ENCODE peak calls at places on chromosomes 1 and 21, in four cellular contexts. K is Panc1, M is fibroblast of mammary gland, S is AG09309. D is an unnamed sample.

GRCh38 chr1:85577421-85578320 is 2.9 kb upstream of the CCN1 start:
- DNase-seq in K (peak), M (peak), S (no peak), D (peak)

GRCh38 chr1:210236840-210237409 is 4.3 kb downstream of the SERTAD4 start:
- DNase-seq in K (no peak), M (peak), S (no peak), D (peak)

GRCh38 chr1:84122780-84123382 is 21.2 kb upstream of the PRKACB start:
- DNase-seq in K (no peak), M (peak), S (no peak), D (no peak)

GRCh38 chr1:16621300-16621658 is 7.9 kb upstream of the NBPF1 start:
- DNase-seq in K (no peak), M (no peak), S (no peak), D (no peak)

GRCh38 chr1:100440075-100440809 is 87.9 kb downstream of the CDC14A start:
- DNase-seq in K (no peak), M (no peak), S (no peak), D (no peak)

GRCh38 chr1:109985251-109986053 is 887 bp downstream of the AHCYL1 start:
- DNase-seq in K (no peak), M (peak), S (no peak), D (no peak)

GRCh38 chr1:54275349-54275748 is 75.4 kb downstream of the MRPL37 start:
- DNase-seq in K (no peak), M (peak), S (no peak), D (no peak)

GRCh38 chr1:200415693-200416593 is 6.1 kb upstream of the ZNF281 start:
- DNase-seq in K (peak), M (peak), S (peak), D (peak)

GRCh38 chr1:200409761-200410565 is at the start of gene ZNF281:
- DNase-seq in K (no peak), M (peak), S (peak), D (peak)

GRCh38 chr21:34865922-34866271 is 183.2 kb downstream of the RUNX1 start:
- DNase-seq in K (no peak), M (no peak), S (no peak), D (no peak)

GRCh38 chr1:225343618-225344017 is 84.2 kb downstream of the LBR start:
- DNase-seq in K (no peak), M (peak), S (no peak), D (no peak)

GRCh38 chr1:19398309-19398760 is 86.2 kb downstream of the SLC66A1 start:
- DNase-seq in K (no peak), M (peak), S (peak), D (peak)

GRCh38 chr1:204335085-204335484 is 24.6 kb downstream of the PLEKHA6 start:
- DNase-seq in K (no peak), M (no peak), S (no peak), D (no peak)

GRCh38 chr21:39885119-39885848 is 18.0 kb downstream of the PCP4 start:
- DNase-seq in K (no peak), M (no peak), S (no peak), D (no peak)

GRCh38 chr1:51897699-51898031 is 19.1 kb upstream of the NRDC start:
- DNase-seq in K (peak), M (peak), S (peak), D (peak)

GRCh38 chr1:98277111-98277510 is 356.3 kb upstream of the DPYD start:
- DNase-seq in K (no peak), M (peak), S (peak), D (peak)

GRCh38 chr1:175221548-175222175 is 29.1 kb upstream of the KIAA0040 start:
- DNase-seq in K (no peak), M (no peak), S (no peak), D (no peak)

GRCh38 chr21:21397464-21397863 is 399.3 kb downstream of the NCAM2 start:
- DNase-seq in K (no peak), M (no peak), S (no peak), D (no peak)

GRCh38 chr1:84360303-84360702 is 38.0 kb upstream of the DNASE2B start:
- DNase-seq in K (no peak), M (no peak), S (no peak), D (no peak)

GRCh38 chr1:56284933-56285332 is 294.4 kb downstream of the PLPP3 start:
- DNase-seq in K (no peak), M (peak), S (peak), D (peak)

GRCh38 chr1:153057375-153057774 is at the start of gene SPRR2A:
- DNase-seq in K (no peak), M (no peak), S (no peak), D (no peak)

GRCh38 chr1:224621813-224622682 is 5.9 kb downstream of the CNIH3 start:
- DNase-seq in K (no peak), M (no peak), S (no peak), D (no peak)

GRCh38 chr1:175481126-175482071 is 262.0 kb downstream of the TNR start:
- DNase-seq in K (peak), M (peak), S (no peak), D (no peak)

GRCh38 chr21:34242973-34243372 is 120.8 kb upstream of the KCNE2 start:
- DNase-seq in K (no peak), M (no peak), S (no peak), D (no peak)

GRCh38 chr1:117368116-117369108 is 1.2 kb downstream of the MAN1A2 start:
- DNase-seq in K (no peak), M (peak), S (no peak), D (no peak)

GRCh38 chr1:74502432-74502831 is 10.0 kb downstream of the LRRC53 start:
- DNase-seq in K (no peak), M (peak), S (no peak), D (peak)

GRCh38 chr1:16172964-16173446 is 17.1 kb upstream of the EPHA2 start:
- DNase-seq in K (no peak), M (no peak), S (no peak), D (no peak)

GRCh38 chr1:62912028-62912638 is 128.2 kb downstream of the ATG4C start:
- DNase-seq in K (no peak), M (peak), S (peak), D (no peak)

DNA sequence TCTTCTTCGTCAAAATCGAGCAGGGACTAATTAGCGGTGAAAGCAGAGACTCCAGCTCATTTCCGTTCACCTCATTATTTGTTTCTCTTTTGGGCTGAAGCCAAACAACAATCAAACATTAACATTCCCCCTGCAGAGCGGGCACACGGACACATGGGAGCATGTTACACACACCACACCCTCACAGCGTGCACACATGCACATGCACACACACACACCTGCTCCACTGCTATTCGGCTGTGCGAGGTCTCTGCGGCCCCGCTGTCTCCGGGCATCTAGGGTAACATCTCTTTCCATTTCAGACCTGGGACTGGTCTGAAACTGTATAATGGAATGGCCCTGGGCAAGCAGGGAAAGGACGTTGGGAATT is 58.4 kb upstream of the LRRC8D start:
- DNase-seq in K (no peak), M (no peak), S (no peak), D (no peak)
- H3K4me3 ChIP-seq in K (peak), M (peak), S (peak), D (peak)

GRCh38 chr1:156076609-156077429 is 5.4 kb downstream of the MEX3A start:
- DNase-seq in K (no peak), M (peak), S (no peak), D (no peak)

GRCh38 chr1:156079762-156080597 is 2.3 kb downstream of the MEX3A start:
- DNase-seq in K (no peak), M (no peak), S (no peak), D (no peak)

GRCh38 chr1:156077430-156077760 is 4.9 kb downstream of the MEX3A start:
- DNase-seq in K (no peak), M (no peak), S (no peak), D (no peak)

GRCh38 chr1:156080598-156081173 is 1.6 kb downstream of the MEX3A start:
- DNase-seq in K (no peak), M (no peak), S (no peak), D (no peak)

DNA sequence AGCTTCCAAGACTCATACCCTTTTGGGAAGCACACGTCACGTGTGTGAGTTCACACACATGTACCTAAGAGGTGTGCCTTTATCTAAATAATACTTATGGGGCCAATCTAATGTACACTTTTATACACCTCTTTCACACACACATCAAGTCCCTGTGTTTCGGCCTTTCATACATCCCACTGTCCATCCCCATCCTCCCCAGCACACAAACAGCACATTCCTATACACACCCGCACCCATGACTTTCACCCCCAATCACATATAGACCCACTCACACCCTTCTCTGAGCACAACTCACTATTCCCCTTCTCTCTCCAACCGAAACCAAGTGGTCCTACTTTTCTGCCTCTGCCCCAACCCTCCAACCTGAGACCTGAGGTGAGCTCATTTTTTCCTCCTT is 3.5 kb downstream of the MEX3A start:
- DNase-seq in K (no peak), M (no peak), S (no peak), D (no peak)
- H3K4me3 ChIP-seq in K (no peak), M (no peak), S (no peak), D (no peak)

DNA sequence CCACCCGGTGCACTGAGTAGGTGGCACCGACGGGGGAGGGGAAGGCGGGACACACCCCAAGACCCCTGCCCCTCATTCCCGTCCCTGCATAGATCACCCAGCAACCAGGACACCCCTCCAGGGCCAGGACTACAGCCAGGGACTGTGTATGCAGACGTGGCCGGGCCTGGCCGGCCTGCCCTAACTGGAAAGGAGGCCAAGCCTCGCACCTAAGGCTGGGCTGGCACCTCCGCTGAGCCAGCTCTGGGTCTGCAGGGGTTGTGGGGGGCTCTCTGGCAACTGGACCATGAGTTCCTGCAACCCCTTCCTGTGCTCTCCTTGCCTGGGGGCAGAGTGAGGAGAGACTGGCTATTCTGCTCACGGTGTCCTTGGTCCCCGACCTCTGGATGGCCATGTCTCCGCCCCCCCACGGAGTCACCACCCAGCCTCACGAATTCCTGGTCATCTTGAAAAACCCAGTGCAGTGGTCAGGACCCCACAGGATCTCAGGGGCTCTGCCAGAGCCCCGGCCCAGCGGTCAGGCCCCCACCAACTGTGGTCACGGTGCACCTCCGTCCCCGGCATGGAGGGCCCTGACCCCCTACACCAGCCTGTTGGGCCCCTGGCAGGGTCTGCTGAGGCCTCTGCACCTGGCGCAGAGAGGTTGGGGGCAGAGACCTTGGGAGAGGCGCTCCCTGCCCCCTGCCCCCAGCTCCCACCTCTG is 1.1 kb upstream of the FNDC10 start:
- DNase-seq in K (no peak), M (no peak), S (no peak), D (no peak)
- H3K4me3 ChIP-seq in K (peak), M (no peak), S (no peak), D (peak)

GRCh38 chr1:182185822-182186756 is 124.6 kb upstream of the ZNF648 start:
- DNase-seq in K (peak), M (peak), S (peak), D (no peak)
- H3K4me3 ChIP-seq in K (no peak), M (no peak), S (no peak), D (no peak)

DNA sequence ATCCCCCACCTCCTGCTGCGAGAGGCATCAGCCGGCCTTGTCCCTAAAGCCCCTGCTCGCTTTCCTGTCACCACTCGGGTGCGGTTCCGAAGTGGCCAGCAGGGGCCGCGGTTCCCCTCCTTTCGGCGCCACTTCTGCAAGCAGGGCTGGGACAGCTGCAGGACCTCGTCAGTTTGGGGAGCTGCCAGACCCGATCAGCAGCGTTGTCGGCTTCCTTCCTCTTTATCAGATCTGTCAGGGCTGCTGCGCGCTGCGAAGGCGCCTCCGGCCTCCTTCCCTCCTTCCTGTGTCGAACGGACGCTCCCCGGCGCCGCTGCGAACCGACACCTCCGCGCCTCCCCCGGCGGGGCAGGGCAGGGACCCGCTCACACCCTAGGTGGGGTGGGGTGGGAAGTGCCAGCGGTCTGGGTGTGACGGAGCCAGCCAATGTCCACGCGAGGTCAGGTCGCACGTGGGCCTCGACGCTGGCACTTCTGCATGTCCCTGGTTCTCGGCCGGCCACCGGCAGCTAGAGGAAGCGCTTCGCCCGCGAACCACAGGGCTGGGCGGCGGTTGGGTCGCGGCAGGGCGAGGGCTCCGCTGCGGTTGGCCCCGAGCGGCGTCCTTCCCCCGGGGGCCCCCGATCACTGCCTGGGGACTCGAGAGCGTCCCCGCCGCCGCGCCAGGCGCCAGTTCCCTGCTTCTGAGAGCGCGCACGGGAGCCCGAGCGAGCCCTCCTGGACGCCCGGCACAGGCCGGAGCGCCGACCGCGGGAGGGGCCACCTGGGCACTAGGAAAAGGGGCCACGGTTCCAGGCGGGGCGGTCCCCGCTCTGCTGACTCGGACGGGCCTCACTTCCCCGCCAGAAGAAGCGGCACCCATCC is 81.8 kb downstream of the RUNX3 start:
- DNase-seq in K (peak), M (peak), S (peak), D (peak)
- H3K4me3 ChIP-seq in K (peak), M (peak), S (peak), D (peak)

DNA sequence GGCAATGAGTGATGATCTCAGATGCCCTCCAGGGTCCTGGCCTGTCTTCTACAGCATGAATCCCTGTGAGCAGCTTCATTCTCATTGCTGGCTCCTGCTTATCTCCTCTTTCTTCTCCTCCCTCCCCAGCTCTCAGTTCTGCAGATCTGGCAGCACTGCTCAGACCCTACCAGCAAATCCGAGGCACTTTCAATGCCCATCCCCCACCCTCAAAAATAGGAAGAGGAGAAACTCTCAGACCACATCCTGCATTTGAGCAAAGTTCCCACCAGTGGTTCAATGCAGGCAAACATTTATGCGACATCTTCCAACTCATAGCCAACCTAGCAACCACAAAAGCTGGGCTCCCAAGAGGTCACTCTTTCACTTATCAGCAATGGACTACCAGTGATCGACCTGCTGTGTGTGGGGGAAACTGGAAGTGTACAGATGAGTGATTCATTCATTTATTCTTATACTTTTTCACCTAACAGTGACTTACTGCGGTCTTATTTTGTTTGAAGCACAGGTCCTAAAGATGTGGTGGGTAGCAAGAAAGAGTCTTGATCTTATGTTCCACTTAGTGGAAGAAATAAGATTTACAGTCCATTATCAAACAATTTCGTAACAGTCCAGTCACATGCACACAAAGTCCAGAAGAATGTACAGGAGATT is 5.8 kb upstream of the CHI3L2 start:
- DNase-seq in K (no peak), M (no peak), S (no peak), D (no peak)
- H3K4me3 ChIP-seq in K (no peak), M (no peak), S (no peak), D (no peak)